ENCODE peak calls at places on chromosomes 3 and 15, in four cellular contexts. K, E, M and D are unnamed samples.

GRCh38 chr3:56800373-56801150 is 1.2 kb downstream of the ARHGEF3 start:
- DNase-seq in K (no peak), E (no peak), M (no peak), D (no peak)

GRCh38 chr15:53072077-53072476 is 281.9 kb upstream of the ONECUT1 start:
- DNase-seq in K (peak; percentile 2), E (peak; percentile 77), M (peak; percentile 20), D (no peak)

GRCh38 chr15:31314380-31314779 is 12.3 kb upstream of the KLF13 start:
- DNase-seq in K (no peak), E (no peak), M (no peak), D (no peak)

GRCh38 chr3:69505770-69506407 is 120.0 kb upstream of the FRMD4B start:
- DNase-seq in K (no peak), E (no peak), M (no peak), D (no peak)

GRCh38 chr3:135759651-135760050 is 205.9 kb upstream of the PPP2R3A start:
- DNase-seq in K (no peak), E (no peak), M (no peak), D (no peak)

GRCh38 chr3:148727242-148727641 is 29.5 kb downstream of the AGTR1 start:
- DNase-seq in K (no peak), E (no peak), M (no peak), D (no peak)

GRCh38 chr3:15731024-15731423 is 66.8 kb downstream of the ANKRD28 start:
- DNase-seq in K (no peak), E (no peak), M (no peak), D (no peak)

GRCh38 chr3:172856766-172857742 is 106.5 kb downstream of the ECT2 start:
- DNase-seq in K (no peak), E (no peak), M (no peak), D (no peak)

GRCh38 chr3:64199933-64200332 is 25.3 kb downstream of the PRICKLE2 start:
- DNase-seq in K (no peak), E (no peak), M (no peak), D (no peak)

GRCh38 chr15:38253448-38253847 is 812 bp downstream of the SPRED1 start:
- DNase-seq in K (peak; percentile 60), E (no peak), M (no peak), D (no peak)

GRCh38 chr3:190076601-190077444 is 43.9 kb downstream of the P3H2 start:
- DNase-seq in K (peak; percentile 90), E (peak; percentile 77), M (peak; percentile 28), D (peak; percentile 79)

DNA sequence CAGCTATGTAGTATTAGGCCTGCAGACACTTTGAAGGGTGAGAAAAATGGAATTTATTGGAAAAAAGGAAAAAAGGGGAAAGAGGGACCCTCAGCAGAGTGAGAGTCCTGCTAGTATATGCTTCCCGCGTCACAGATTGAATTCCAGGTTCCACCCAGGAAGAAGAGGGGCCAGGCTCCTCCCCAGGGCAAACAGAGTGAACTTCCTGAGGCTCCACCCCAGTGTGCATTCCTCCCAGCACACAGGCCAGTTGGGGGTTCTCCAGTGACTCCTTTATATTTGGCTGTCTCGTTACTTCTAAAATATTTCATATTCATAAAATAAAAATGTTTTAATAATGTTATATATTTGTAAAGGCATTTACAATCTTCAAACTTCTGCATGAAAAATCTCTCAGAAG is 176.0 kb upstream of the P2RY1 start:
- DNase-seq in K (no peak), E (no peak), M (no peak), D (no peak)
- H3K4me3 ChIP-seq in K (no peak overlapping the region), E (no peak overlapping the region), M (no peak overlapping the region), D (no peak overlapping the region)

DNA sequence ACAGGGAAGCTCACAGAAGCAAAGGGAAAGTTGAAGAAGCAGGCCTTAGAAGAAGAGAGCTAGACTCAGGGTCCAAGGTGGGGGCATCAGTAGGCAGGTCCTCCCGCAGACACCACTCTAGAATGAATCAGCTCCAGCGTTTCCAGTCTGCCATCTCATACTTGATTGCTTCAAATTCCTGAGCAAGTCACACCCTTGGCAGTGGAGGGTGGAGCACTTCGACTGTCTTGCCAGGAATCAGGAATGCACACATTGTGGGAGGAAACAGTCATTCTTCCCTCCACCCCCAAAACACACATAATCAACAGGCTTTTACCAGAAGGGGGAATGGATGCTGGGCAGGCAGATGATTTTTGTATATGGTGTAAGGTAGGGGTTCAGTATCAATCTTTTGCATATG is 78.5 kb downstream of the CHCHD6 start:
- DNase-seq in K (peak; percentile 70), E (peak; percentile 15), M (no peak), D (no peak)
- H3K4me3 ChIP-seq in K (no peak overlapping the region), E (no peak overlapping the region), M (no peak overlapping the region), D (no peak overlapping the region)

DNA sequence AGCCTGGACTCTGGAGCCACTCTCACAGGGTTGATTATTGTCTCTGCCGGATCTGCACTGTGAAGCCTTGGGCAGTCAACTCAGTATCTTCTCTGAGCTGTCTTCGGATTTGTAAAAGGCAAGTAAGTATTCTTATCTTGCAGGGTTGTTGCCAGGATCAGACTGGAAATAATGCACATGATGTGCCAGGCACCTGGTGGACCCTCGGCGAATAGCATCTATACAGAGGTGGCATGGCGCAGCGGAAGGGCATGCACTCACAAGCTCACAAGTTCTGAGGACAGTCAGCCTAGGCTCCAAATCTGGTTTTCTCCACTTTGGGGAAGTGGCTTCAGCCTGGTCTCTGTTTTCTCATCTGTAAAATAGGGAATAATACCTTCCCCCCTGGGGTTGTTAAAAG is 113.9 kb downstream of the SRGAP3 start:
- DNase-seq in K (no peak), E (no peak), M (no peak), D (no peak)
- H3K4me3 ChIP-seq in K (no peak overlapping the region), E (no peak overlapping the region), M (no peak overlapping the region), D (peak overlapping the region; percentile 72)

GRCh38 chr15:95327661-95328060 is 1002.8 kb upstream of the NR2F2 start:
- DNase-seq in K (no peak), E (no peak), M (no peak), D (no peak)

GRCh38 chr15:95326689-95327525 is 1003.6 kb upstream of the NR2F2 start:
- DNase-seq in K (no peak), E (no peak), M (peak; percentile 44), D (peak; percentile 83)

GRCh38 chr15:95323798-95324197 is 1006.7 kb upstream of the NR2F2 start:
- DNase-seq in K (no peak), E (peak; percentile 46), M (no peak), D (no peak)

GRCh38 chr15:95324596-95325135 is 1005.8 kb upstream of the NR2F2 start:
- DNase-seq in K (no peak), E (no peak), M (no peak), D (no peak)

DNA sequence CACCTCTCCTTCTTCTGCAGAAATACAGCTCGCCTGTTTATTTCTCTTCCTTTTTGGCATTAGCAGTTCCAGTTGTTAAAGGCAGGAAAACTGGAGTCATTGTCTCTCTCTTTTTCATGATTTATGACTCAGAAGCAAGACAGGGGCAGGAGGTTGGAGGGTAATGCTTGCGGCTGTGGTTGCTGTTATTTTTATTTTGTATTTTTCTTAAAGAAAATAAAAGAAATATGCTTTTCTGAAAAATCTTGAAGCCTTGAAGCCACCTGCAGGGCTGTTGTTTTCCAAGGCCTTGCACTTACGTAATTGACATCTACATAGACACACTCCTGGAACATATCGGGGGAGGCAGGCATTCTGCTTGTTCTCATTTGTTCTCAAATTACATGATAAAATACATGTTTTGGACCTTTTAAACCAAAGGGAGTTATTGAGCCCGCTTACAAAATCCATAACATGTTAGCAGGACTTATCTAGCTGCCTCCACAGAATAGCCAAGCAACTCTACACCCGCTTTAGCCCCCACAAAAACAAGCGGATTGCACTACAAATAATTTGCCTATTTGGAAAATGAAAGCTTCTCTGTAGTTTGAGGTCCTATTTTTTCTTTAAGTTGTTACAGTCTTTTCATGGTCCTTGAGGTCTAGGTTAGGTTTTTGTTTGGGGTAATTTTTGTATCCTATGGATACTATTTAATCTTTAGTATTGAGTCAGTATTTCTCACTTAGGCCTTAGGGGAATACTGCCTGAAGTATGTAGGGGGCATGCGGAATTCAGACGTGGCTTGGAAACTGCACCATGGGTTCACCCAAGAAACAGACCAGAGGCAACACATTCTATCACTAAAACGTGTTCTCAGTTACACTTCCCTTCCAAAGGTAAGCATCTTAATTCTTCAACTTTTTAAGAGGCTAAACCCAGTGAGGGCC is 1004.5 kb upstream of the NR2F2 start:
- DNase-seq in K (no peak), E (no peak), M (no peak), D (no peak)
- H3K4me3 ChIP-seq in K (peak overlapping the region; percentile 38), E (no peak overlapping the region), M (peak overlapping the region; percentile 17), D (peak overlapping the region; percentile 92)

GRCh38 chr3:39404943-39405686 is 1.4 kb upstream of the RPSA start:
- DNase-seq in K (no peak), E (no peak), M (no peak), D (no peak)
- H3K4me3 ChIP-seq in K (peak overlapping the region; percentile 68), E (no peak overlapping the region), M (no peak overlapping the region), D (no peak overlapping the region)

DNA sequence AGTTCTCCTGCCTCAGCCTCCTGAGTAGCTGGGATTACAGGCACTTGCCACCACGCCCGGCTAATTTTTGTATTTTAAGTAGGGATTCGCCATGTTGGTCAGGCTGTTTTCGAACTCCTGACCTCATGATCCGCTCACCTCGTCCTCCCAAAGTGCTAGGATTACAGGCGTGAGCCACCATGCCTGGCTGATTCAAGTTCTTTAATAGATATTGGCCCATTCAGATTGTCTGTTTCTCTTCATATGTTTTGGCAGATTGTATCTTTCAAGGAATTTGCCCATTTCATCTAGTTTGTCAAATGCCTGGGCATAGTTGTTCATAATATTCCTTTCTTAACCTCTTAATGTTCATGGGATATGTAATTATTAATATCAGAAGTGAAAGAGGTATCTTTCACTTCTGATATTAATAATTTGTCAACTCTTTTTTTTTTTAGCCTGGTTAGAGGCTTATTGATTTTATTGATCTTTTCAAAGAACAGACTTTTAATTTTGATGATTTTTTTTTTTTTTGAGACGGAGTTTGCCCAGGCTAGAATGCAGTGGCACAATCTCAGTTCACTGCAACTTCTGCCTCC is 40.2 kb upstream of the ZFAND6 start:
- DNase-seq in K (no peak), E (no peak), M (no peak), D (no peak)
- H3K4me3 ChIP-seq in K (no peak overlapping the region), E (no peak overlapping the region), M (no peak overlapping the region), D (no peak overlapping the region)

GRCh38 chr3:141441381-141442365 is 45.2 kb upstream of the RASA2 start:
- DNase-seq in K (no peak), E (peak; percentile 22), M (peak; percentile 69), D (no peak)
- H3K4me3 ChIP-seq in K (no peak overlapping the region), E (no peak overlapping the region), M (no peak overlapping the region), D (peak overlapping the region; percentile 40)